ENCODE peak calls at places on chromosomes 2 and 18, in five cellular contexts. X, G, L, R and T are unnamed samples.

GRCh38 chr2:85804026-85804425 is 50.2 kb downstream of the ATOH8 start:
- DNase-seq in G (no peak), L (no peak), R (no peak), X (no peak), T (no peak)

GRCh38 chr2:187842978-187843847 is 289.0 kb upstream of the TFPI start:
- DNase-seq in X (no peak), L (no peak), G (no peak), R (no peak), T (no peak)

GRCh38 chr2:238424313-238424700 is 2.4 kb upstream of the ASB1 start:
- DNase-seq in G (no peak), L (no peak), R (no peak), X (no peak), T (no peak)

GRCh38 chr2:241314181-241314932 is 1.1 kb downstream of the HDLBP start:
- DNase-seq in X (no peak), L (no peak), R (no peak), G (no peak), T (no peak)

GRCh38 chr2:230931556-230932231 is 6.7 kb upstream of the GPR55 start:
- DNase-seq in G (no peak), R (no peak), L (no peak), X (no peak), T (no peak)

GRCh38 chr2:25711641-25712369 is 38.4 kb upstream of the DTNB start:
- DNase-seq in X (no peak), G (no peak), L (no peak), R (no peak), T (no peak)

GRCh38 chr2:222993920-222994650 is 57.9 kb upstream of the KCNE4 start:
- DNase-seq in R (no peak), G (no peak), L (peak; percentile 50), X (peak; percentile 78), T (peak; percentile 72)

GRCh38 chr18:79764131-79764530 is 33.6 kb upstream of the KCNG2 start:
- DNase-seq in R (no peak), G (no peak), X (no peak), L (no peak), T (no peak)

GRCh38 chr2:205409403-205409802 is 272.9 kb upstream of the NRP2 start:
- DNase-seq in X (no peak), R (no peak), L (no peak), G (no peak), T (no peak)

GRCh38 chr2:188079176-188079575 is 212.5 kb upstream of the GULP1 start:
- DNase-seq in R (no peak), L (no peak), X (no peak), G (no peak), T (no peak)

GRCh38 chr2:85066874-85067351 is 66.3 kb upstream of the TCF7L1 start:
- DNase-seq in G (peak; percentile 5), X (peak; percentile 51), L (peak; percentile 51), R (no peak), T (peak; percentile 33)

GRCh38 chr2:200705305-200705985 is 106.3 kb upstream of the BZW1 start:
- DNase-seq in G (no peak), R (no peak), X (peak; percentile 40), L (no peak), T (no peak)

GRCh38 chr2:157052685-157053224 is 204.8 kb upstream of the GALNT5 start:
- DNase-seq in L (no peak), X (no peak), R (no peak), G (no peak), T (no peak)

GRCh38 chr2:108492364-108492763 is 41.9 kb upstream of the LIMS1 start:
- DNase-seq in L (no peak), G (no peak), R (no peak), X (no peak), T (no peak)

GRCh38 chr2:128784626-128785306 is 466.1 kb upstream of the HS6ST1 start:
- DNase-seq in G (no peak), L (no peak), X (no peak), R (no peak), T (no peak)

GRCh38 chr2:64325852-64326577 is 127.9 kb upstream of the LGALSL start:
- DNase-seq in G (peak; percentile 74), L (no peak), X (no peak), R (no peak), T (no peak)

GRCh38 chr18:23134780-23135678 is at the start of gene CABLES1:
- DNase-seq in X (peak; percentile 28), R (no peak), L (peak; percentile 68), G (no peak), T (peak; percentile 28)

GRCh38 chr2:148909114-148909513 is 34.1 kb downstream of the KIF5C start:
- DNase-seq in R (no peak), G (no peak), X (peak; percentile 26), L (no peak), T (no peak)

GRCh38 chr2:55422876-55423275 is 3.2 kb upstream of the CCDC88A start:
- DNase-seq in R (no peak), G (no peak), L (no peak), X (no peak), T (no peak)

GRCh38 chr2:142104134-142104758 is 26.6 kb downstream of the LRP1B start:
- DNase-seq in L (no peak), X (no peak), R (no peak), G (no peak), T (no peak)

GRCh38 chr18:70499218-70499691 is 210.4 kb downstream of the SOCS6 start:
- DNase-seq in X (no peak), R (no peak), L (no peak), G (no peak), T (no peak)

GRCh38 chr2:182852090-182852489 is 14.3 kb downstream of the FRZB start:
- DNase-seq in G (no peak), X (no peak), R (no peak), L (no peak), T (no peak)

GRCh38 chr2:163198972-163199371 is 360.4 kb upstream of the KCNH7 start:
- DNase-seq in X (no peak), R (no peak), L (no peak), G (no peak), T (no peak)

GRCh38 chr2:34176693-34177092 is 577.6 kb upstream of the FAM98A start:
- DNase-seq in L (no peak), X (no peak), G (no peak), R (no peak), T (no peak)

GRCh38 chr2:176560296-176560695 is 291.1 kb downstream of the MTX2 start:
- DNase-seq in L (no peak), X (no peak), R (no peak), G (no peak), T (no peak)

GRCh38 chr2:72006188-72006736 is 141.4 kb downstream of the CYP26B1 start:
- DNase-seq in G (no peak), R (no peak), X (no peak), L (no peak), T (no peak)

GRCh38 chr18:75777630-75778029 is 350.1 kb upstream of the SMIM21 start:
- DNase-seq in R (no peak), L (no peak), X (no peak), G (no peak), T (no peak)

GRCh38 chr18:59957957-59958356 is 58.2 kb downstream of the PMAIP1 start:
- DNase-seq in X (no peak), R (no peak), G (no peak), L (no peak), T (no peak)

GRCh38 chr18:10546557-10547300 is 20.9 kb downstream of the NAPG start:
- DNase-seq in L (no peak), R (no peak), X (no peak), G (no peak), T (no peak)

GRCh38 chr2:241000831-241001321 is 2.5 kb downstream of the SNED1 start:
- DNase-seq in L (no peak), X (no peak), G (no peak), R (no peak), T (no peak)

GRCh38 chr2:98476192-98476868 is 31.7 kb downstream of the INPP4A start:
- DNase-seq in G (no peak), R (no peak), X (no peak), L (no peak), T (no peak)

GRCh38 chr2:218398437-218399390 is 954 bp upstream of the CTDSP1 start:
- DNase-seq in L (peak; percentile 44), G (peak; percentile 56), X (peak; percentile 64), R (no peak), T (peak; percentile 75)

GRCh38 chr2:169360984-169361705 is 1.2 kb downstream of the LRP2 start:
- DNase-seq in G (no peak), L (no peak), X (no peak), R (no peak), T (no peak)

GRCh38 chr2:6372317-6372903 is 493.3 kb downstream of the CMPK2 start:
- DNase-seq in X (no peak), R (no peak), G (no peak), L (no peak), T (no peak)